ENCODE peak calls at places on chromosomes 11 and 22, in ten cellular contexts. One of them, this sample, is unnamed.

GRCh38 chr11:26753738-26754504 is 32.1 kb upstream of the SLC5A12 start:
- DNase-seq in GM23248: peak; percentile 83
- DNase-seq in PC-3: peak; percentile 53
- DNase-seq in mammary epithelial cell: peak; percentile 40
- DNase-seq in keratinocyte: no peak
- DNase-seq in neural progenitor cell: peak; percentile 79
- DNase-seq in DND-41: peak; percentile 10
- DNase-seq in hepatocyte: peak; percentile 80
- DNase-seq in SK-N-MC: peak; percentile 40
- DNase-seq in fibroblast of lung: peak; percentile 61
- DNase-seq in this sample: peak; percentile 89

GRCh38 chr11:93160808-93161207 is 37.0 kb downstream of the SLC36A4 start:
- DNase-seq in GM23248: peak; percentile 1
- DNase-seq in PC-3: no peak
- DNase-seq in mammary epithelial cell: no peak
- DNase-seq in keratinocyte: no peak
- DNase-seq in neural progenitor cell: no peak
- DNase-seq in DND-41: no peak
- DNase-seq in hepatocyte: no peak
- DNase-seq in SK-N-MC: no peak
- DNase-seq in fibroblast of lung: no peak
- DNase-seq in this sample: peak; percentile 20

GRCh38 chr22:35539910-35540599 is 576 bp upstream of the RASD2 start:
- DNase-seq in GM23248: peak; percentile 81
- DNase-seq in PC-3: peak; percentile 45
- DNase-seq in mammary epithelial cell: peak; percentile 42
- DNase-seq in keratinocyte: no peak
- DNase-seq in neural progenitor cell: peak; percentile 78
- DNase-seq in DND-41: peak; percentile 68
- DNase-seq in hepatocyte: peak; percentile 79
- DNase-seq in SK-N-MC: no peak
- DNase-seq in fibroblast of lung: peak; percentile 24
- DNase-seq in this sample: peak; percentile 63

GRCh38 chr11:65817312-65817814 is 16.4 kb upstream of the SNX32 start:
- DNase-seq in GM23248: no peak
- DNase-seq in PC-3: no peak
- DNase-seq in mammary epithelial cell: no peak
- DNase-seq in keratinocyte: no peak
- DNase-seq in neural progenitor cell: no peak
- DNase-seq in DND-41: no peak
- DNase-seq in hepatocyte: peak; percentile 48
- DNase-seq in SK-N-MC: no peak
- DNase-seq in fibroblast of lung: no peak
- DNase-seq in this sample: peak; percentile 23

GRCh38 chr11:65773784-65774411 is 6.9 kb downstream of the AP5B1 start:
- DNase-seq in GM23248: peak; percentile 36
- DNase-seq in PC-3: no peak
- DNase-seq in mammary epithelial cell: peak; percentile 38
- DNase-seq in keratinocyte: no peak
- DNase-seq in neural progenitor cell: no peak
- DNase-seq in DND-41: no peak
- DNase-seq in hepatocyte: no peak
- DNase-seq in SK-N-MC: no peak
- DNase-seq in fibroblast of lung: no peak
- DNase-seq in this sample: no peak

GRCh38 chr22:26679003-26679629 is 21.7 kb downstream of the MIAT start:
- DNase-seq in GM23248: peak; percentile 81
- DNase-seq in PC-3: peak; percentile 76
- DNase-seq in mammary epithelial cell: peak; percentile 54
- DNase-seq in keratinocyte: no peak
- DNase-seq in neural progenitor cell: peak; percentile 84
- DNase-seq in DND-41: peak; percentile 78
- DNase-seq in hepatocyte: peak; percentile 81
- DNase-seq in SK-N-MC: peak; percentile 45
- DNase-seq in fibroblast of lung: peak; percentile 64
- DNase-seq in this sample: peak; percentile 85

GRCh38 chr11:30245621-30246020 is 14.8 kb downstream of the FSHB start:
- DNase-seq in GM23248: no peak
- DNase-seq in PC-3: no peak
- DNase-seq in mammary epithelial cell: no peak
- DNase-seq in keratinocyte: no peak
- DNase-seq in neural progenitor cell: no peak
- DNase-seq in DND-41: no peak
- DNase-seq in hepatocyte: no peak
- DNase-seq in SK-N-MC: no peak
- DNase-seq in fibroblast of lung: peak; percentile 56
- DNase-seq in this sample: no peak

GRCh38 chr22:49331223-49331815 is 496.4 kb downstream of the BRD1 start:
- DNase-seq in GM23248: no peak
- DNase-seq in PC-3: no peak
- DNase-seq in mammary epithelial cell: no peak
- DNase-seq in keratinocyte: no peak
- DNase-seq in neural progenitor cell: no peak
- DNase-seq in DND-41: no peak
- DNase-seq in hepatocyte: no peak
- DNase-seq in SK-N-MC: no peak
- DNase-seq in fibroblast of lung: no peak
- DNase-seq in this sample: no peak

GRCh38 chr11:59053387-59053786 is 32.7 kb upstream of the GLYATL1B start:
- DNase-seq in GM23248: peak; percentile 61
- DNase-seq in PC-3: peak; percentile 75
- DNase-seq in mammary epithelial cell: peak; percentile 25
- DNase-seq in keratinocyte: peak; percentile 23
- DNase-seq in neural progenitor cell: peak; percentile 74
- DNase-seq in DND-41: peak; percentile 76
- DNase-seq in hepatocyte: peak; percentile 64
- DNase-seq in SK-N-MC: peak; percentile 5
- DNase-seq in fibroblast of lung: peak; percentile 30
- DNase-seq in this sample: peak; percentile 77

GRCh38 chr11:97364047-97364446 is 974.2 kb downstream of the JRKL start:
- DNase-seq in GM23248: no peak
- DNase-seq in PC-3: peak; percentile 40
- DNase-seq in mammary epithelial cell: no peak
- DNase-seq in keratinocyte: no peak
- DNase-seq in neural progenitor cell: no peak
- DNase-seq in DND-41: no peak
- DNase-seq in hepatocyte: no peak
- DNase-seq in SK-N-MC: no peak
- DNase-seq in fibroblast of lung: peak; percentile 65
- DNase-seq in this sample: peak; percentile 62

GRCh38 chr11:120835601-120836228 is 188.2 kb upstream of the TBCEL start:
- DNase-seq in GM23248: peak; percentile 23
- DNase-seq in PC-3: peak; percentile 31
- DNase-seq in mammary epithelial cell: no peak
- DNase-seq in keratinocyte: no peak
- DNase-seq in neural progenitor cell: no peak
- DNase-seq in DND-41: no peak
- DNase-seq in hepatocyte: peak; percentile 49
- DNase-seq in SK-N-MC: no peak
- DNase-seq in fibroblast of lung: peak; percentile 38
- DNase-seq in this sample: no peak

GRCh38 chr11:44286911-44287310 is 23.0 kb downstream of the ALX4 start:
- DNase-seq in GM23248: no peak
- DNase-seq in PC-3: no peak
- DNase-seq in mammary epithelial cell: no peak
- DNase-seq in keratinocyte: no peak
- DNase-seq in neural progenitor cell: no peak
- DNase-seq in DND-41: no peak
- DNase-seq in hepatocyte: no peak
- DNase-seq in SK-N-MC: no peak
- DNase-seq in fibroblast of lung: no peak
- DNase-seq in this sample: no peak

GRCh38 chr11:11262171-11262920 is 90.7 kb downstream of the CSNK2A3 start:
- DNase-seq in GM23248: no peak
- DNase-seq in PC-3: no peak
- DNase-seq in mammary epithelial cell: no peak
- DNase-seq in keratinocyte: no peak
- DNase-seq in neural progenitor cell: no peak
- DNase-seq in DND-41: no peak
- DNase-seq in hepatocyte: no peak
- DNase-seq in SK-N-MC: no peak
- DNase-seq in fibroblast of lung: no peak
- DNase-seq in this sample: no peak

GRCh38 chr11:30128269-30128932 is 102.4 kb upstream of the FSHB start:
- DNase-seq in GM23248: peak; percentile 80
- DNase-seq in PC-3: peak; percentile 51
- DNase-seq in mammary epithelial cell: peak; percentile 32
- DNase-seq in keratinocyte: no peak
- DNase-seq in neural progenitor cell: peak; percentile 45
- DNase-seq in DND-41: no peak
- DNase-seq in hepatocyte: peak; percentile 59
- DNase-seq in SK-N-MC: no peak
- DNase-seq in fibroblast of lung: peak; percentile 33
- DNase-seq in this sample: peak; percentile 78

GRCh38 chr11:103420593-103420992 is 311.4 kb downstream of the DYNC2H1 start:
- DNase-seq in GM23248: peak; percentile 18
- DNase-seq in PC-3: no peak
- DNase-seq in mammary epithelial cell: peak; percentile 21
- DNase-seq in keratinocyte: no peak
- DNase-seq in neural progenitor cell: no peak
- DNase-seq in DND-41: no peak
- DNase-seq in hepatocyte: no peak
- DNase-seq in SK-N-MC: no peak
- DNase-seq in fibroblast of lung: peak; percentile 83
- DNase-seq in this sample: no peak

GRCh38 chr11:31809543-31809856 is 1.6 kb downstream of the PAX6 start:
- DNase-seq in GM23248: no peak
- DNase-seq in PC-3: peak; percentile 10
- DNase-seq in mammary epithelial cell: no peak
- DNase-seq in keratinocyte: no peak
- DNase-seq in neural progenitor cell: no peak
- DNase-seq in DND-41: no peak
- DNase-seq in hepatocyte: no peak
- DNase-seq in SK-N-MC: no peak
- DNase-seq in fibroblast of lung: peak; percentile 23
- DNase-seq in this sample: no peak
- TF ChIP-seq EZH2 in GM23248: no peak
- TF ChIP-seq EZH2 in PC-3: no peak
- TF ChIP-seq EZH2 in mammary epithelial cell: no peak
- TF ChIP-seq EZH2 in keratinocyte: no peak
- TF ChIP-seq EZH2 in neural progenitor cell: no peak
- TF ChIP-seq EZH2 in DND-41: no peak
- TF ChIP-seq EZH2 in hepatocyte: no peak
- TF ChIP-seq EZH2 in SK-N-MC: no peak
- TF ChIP-seq EZH2 in fibroblast of lung: peak; percentile 4
- TF ChIP-seq EZH2 in this sample: no peak

DNA sequence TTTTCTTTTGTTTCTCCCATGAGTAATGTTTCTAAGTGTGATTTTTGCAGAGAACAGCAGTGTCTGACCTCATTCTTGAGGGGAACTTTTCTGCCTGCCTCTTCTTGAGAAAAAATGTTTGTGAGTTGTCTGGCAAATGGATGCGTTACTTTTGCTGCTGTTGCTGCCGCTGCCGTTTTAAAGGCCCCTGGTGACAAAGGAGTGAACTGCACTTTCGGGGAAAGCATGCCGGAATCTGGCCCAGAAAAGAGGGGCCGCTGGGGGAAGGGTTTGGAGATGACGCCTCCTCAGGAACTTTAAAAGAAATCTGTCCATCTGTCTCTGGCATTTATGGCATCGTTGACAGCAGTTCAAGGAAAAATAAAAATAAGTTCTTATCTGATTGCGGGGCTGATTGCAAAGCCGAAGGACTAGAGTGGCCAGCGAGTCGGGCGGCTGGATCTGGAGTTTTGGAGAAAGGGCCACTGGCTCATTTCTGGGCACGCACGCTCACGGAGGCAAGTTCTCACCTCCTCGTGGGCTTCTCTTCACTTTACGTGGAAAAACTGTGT is 16.5 kb downstream of the ZBTB16 start:
- DNase-seq in GM23248: peak; percentile 85
- DNase-seq in PC-3: peak; percentile 51
- DNase-seq in mammary epithelial cell: no peak
- DNase-seq in keratinocyte: no peak
- DNase-seq in neural progenitor cell: peak; percentile 71
- DNase-seq in DND-41: no peak
- DNase-seq in hepatocyte: peak; percentile 80
- DNase-seq in SK-N-MC: no peak
- DNase-seq in fibroblast of lung: peak; percentile 12
- DNase-seq in this sample: peak; percentile 88
- TF ChIP-seq EZH2 in GM23248: no peak
- TF ChIP-seq EZH2 in PC-3: no peak
- TF ChIP-seq EZH2 in mammary epithelial cell: no peak
- TF ChIP-seq EZH2 in keratinocyte: no peak
- TF ChIP-seq EZH2 in neural progenitor cell: no peak
- TF ChIP-seq EZH2 in DND-41: no peak
- TF ChIP-seq EZH2 in hepatocyte: no peak
- TF ChIP-seq EZH2 in SK-N-MC: no peak
- TF ChIP-seq EZH2 in fibroblast of lung: no peak
- TF ChIP-seq EZH2 in this sample: no peak

GRCh38 chr11:45922425-45923082 is at the start of gene LARGE2:
- DNase-seq in GM23248: no peak
- DNase-seq in PC-3: peak; percentile 67
- DNase-seq in mammary epithelial cell: no peak
- DNase-seq in keratinocyte: no peak
- DNase-seq in neural progenitor cell: peak; percentile 89
- DNase-seq in DND-41: no peak
- DNase-seq in hepatocyte: peak; percentile 77
- DNase-seq in SK-N-MC: no peak
- DNase-seq in fibroblast of lung: no peak
- DNase-seq in this sample: peak; percentile 77
- TF ChIP-seq EZH2 in GM23248: no peak
- TF ChIP-seq EZH2 in PC-3: no peak
- TF ChIP-seq EZH2 in mammary epithelial cell: no peak
- TF ChIP-seq EZH2 in keratinocyte: no peak
- TF ChIP-seq EZH2 in neural progenitor cell: no peak
- TF ChIP-seq EZH2 in DND-41: no peak
- TF ChIP-seq EZH2 in hepatocyte: peak; percentile 40
- TF ChIP-seq EZH2 in SK-N-MC: no peak
- TF ChIP-seq EZH2 in fibroblast of lung: no peak
- TF ChIP-seq EZH2 in this sample: no peak

DNA sequence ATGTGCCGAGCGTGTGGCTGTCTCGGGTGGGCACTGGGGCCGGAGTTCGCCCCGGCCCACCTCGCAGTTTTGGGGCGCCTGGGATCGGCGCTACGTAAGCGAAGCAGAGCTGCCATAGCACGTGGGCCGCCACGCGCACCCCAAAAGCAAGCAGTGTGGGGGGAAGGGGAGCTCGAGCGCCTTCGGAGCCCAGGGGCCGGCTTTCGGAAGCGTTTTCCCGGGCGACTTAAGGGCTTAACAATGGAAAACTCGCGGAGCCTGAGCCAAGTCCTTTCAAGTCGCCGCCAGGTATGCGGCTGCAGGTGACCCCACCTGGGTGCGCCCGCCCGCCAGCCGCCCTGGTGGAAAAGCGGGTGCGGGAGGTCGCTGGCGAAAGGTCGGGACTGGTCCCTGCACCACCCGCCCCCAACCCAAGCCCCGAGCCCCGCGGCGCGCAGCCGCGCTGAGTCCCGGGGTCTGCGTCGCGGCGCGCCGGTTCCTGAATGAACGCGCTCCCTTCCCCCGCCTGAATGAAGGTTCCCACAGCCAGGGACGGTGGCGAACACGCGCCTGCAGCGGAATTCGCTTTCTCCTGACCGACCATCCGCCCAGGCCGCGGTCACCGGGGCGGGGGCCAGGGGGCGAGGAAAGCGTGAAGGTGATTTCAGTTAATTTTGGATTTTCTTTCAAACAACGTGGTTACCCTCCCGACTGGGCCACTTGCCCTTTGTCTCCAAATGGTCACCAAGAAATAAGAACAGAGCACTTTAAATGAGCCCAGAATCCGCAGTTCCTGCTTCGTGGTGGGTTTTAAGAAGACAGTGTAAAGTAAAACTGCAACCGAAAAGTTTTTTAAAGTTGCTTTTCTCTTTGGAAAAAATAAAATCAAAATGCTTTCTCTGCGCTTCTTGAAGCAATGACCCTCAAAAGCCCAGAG is 2.7 kb upstream of the CCND1 start:
- DNase-seq in GM23248: peak; percentile 87
- DNase-seq in PC-3: peak; percentile 74
- DNase-seq in mammary epithelial cell: peak; percentile 54
- DNase-seq in keratinocyte: no peak
- DNase-seq in neural progenitor cell: peak; percentile 88
- DNase-seq in DND-41: no peak
- DNase-seq in hepatocyte: peak; percentile 83
- DNase-seq in SK-N-MC: no peak
- DNase-seq in fibroblast of lung: peak; percentile 78
- DNase-seq in this sample: peak; percentile 90
- TF ChIP-seq EZH2 in GM23248: no peak
- TF ChIP-seq EZH2 in PC-3: no peak
- TF ChIP-seq EZH2 in mammary epithelial cell: no peak
- TF ChIP-seq EZH2 in keratinocyte: no peak
- TF ChIP-seq EZH2 in neural progenitor cell: no peak
- TF ChIP-seq EZH2 in DND-41: no peak
- TF ChIP-seq EZH2 in hepatocyte: no peak
- TF ChIP-seq EZH2 in SK-N-MC: no peak
- TF ChIP-seq EZH2 in fibroblast of lung: no peak
- TF ChIP-seq EZH2 in this sample: no peak

This sample was measured in A673.